ENCODE peak calls at places on chromosomes 1 and 21, in nine cellular contexts. L is stomach, C is mucosa of descending colon, M is endothelial cell of umbilical vein, D is ascending aorta, F is SK-N-SH, I is cardiac muscle cell, A is tibial nerve, P is heart left ventricle. K is an unnamed sample. For H3K36me3 and H3K4me1, the result is how much of the 10 kb centered on the place peaks cover.

GRCh38 chr21:43825936-43826622 is 36.7 kb downstream of the RRP1 start:
- DNase-seq in P (no peak), D (no peak), L (peak), F (peak), I (no peak), C (no peak), M (no peak), A (no peak), K (no peak)

GRCh38 chr1:209105769-209106168 is 477.7 kb upstream of the CAMK1G start:
- DNase-seq in C (no peak), F (no peak), A (no peak), L (no peak), I (no peak), D (no peak), P (no peak), M (no peak), K (no peak)

GRCh38 chr21:23694396-23694795 is 1912.9 kb downstream of the MRPL39 start:
- DNase-seq in A (no peak), L (no peak), M (no peak), D (no peak), P (no peak), I (no peak), C (no peak), F (no peak), K (no peak)

GRCh38 chr1:55050283-55050682 is 10.9 kb downstream of the PCSK9 start:
- DNase-seq in P (no peak), F (no peak), A (no peak), D (no peak), I (peak), M (no peak), L (no peak), C (no peak), K (no peak)

GRCh38 chr1:119447344-119447743 is 32.4 kb downstream of the HSD3B2 start:
- DNase-seq in D (no peak), A (no peak), C (no peak), L (no peak), I (no peak), P (no peak), M (no peak), F (no peak), K (no peak)

GRCh38 chr1:11845641-11846335 is 1.8 kb downstream of the NPPA start:
- DNase-seq in C (no peak), M (peak), L (no peak), F (peak), P (no peak), D (no peak), I (peak), A (no peak), K (no peak)

GRCh38 chr1:41515131-41515678 is 30.7 kb upstream of the EDN2 start:
- DNase-seq in A (no peak), I (no peak), F (no peak), L (peak), P (no peak), M (no peak), C (no peak), D (no peak), K (no peak)

GRCh38 chr1:39116868-39117728 is 87.4 kb upstream of the MACF1 start:
- DNase-seq in A (no peak), L (no peak), M (peak), P (no peak), I (peak), C (no peak), D (no peak), F (no peak), K (no peak)

GRCh38 chr1:231337043-231337471 is 595 bp downstream of the EXOC8 start:
- DNase-seq in D (no peak), C (no peak), A (no peak), P (no peak), M (no peak), I (no peak), L (no peak), F (peak), K (no peak)

DNA sequence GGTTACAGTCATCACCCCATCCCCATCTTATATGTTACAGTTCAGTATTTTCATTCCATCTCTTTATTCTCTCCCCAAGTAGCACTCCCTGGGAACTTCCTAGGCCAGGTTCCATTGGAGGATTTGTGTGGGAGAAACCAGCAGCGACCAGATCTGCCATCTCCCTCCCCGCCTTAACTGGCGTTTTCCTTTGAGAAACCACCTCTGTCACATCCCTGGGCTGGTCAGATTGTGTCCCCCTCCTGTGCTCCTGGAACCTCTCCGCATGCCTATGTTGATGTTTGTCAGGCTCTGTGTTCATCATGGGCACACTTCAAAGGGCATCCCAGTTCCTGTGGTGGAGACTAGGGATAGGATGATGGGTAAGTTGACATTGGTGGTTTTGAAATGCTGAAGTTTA is 126.4 kb downstream of the KIAA0319L start:
- DNase-seq in C (no peak), P (no peak), F (no peak), D (no peak), A (no peak), I (no peak), L (no peak), M (no peak), K (no peak)
- H3K36me3 ChIP-seq in C (under half), P (under half), F (under half), D (under half), A (under half), I (under half), L (half or more), M (under half), K (under half)

DNA sequence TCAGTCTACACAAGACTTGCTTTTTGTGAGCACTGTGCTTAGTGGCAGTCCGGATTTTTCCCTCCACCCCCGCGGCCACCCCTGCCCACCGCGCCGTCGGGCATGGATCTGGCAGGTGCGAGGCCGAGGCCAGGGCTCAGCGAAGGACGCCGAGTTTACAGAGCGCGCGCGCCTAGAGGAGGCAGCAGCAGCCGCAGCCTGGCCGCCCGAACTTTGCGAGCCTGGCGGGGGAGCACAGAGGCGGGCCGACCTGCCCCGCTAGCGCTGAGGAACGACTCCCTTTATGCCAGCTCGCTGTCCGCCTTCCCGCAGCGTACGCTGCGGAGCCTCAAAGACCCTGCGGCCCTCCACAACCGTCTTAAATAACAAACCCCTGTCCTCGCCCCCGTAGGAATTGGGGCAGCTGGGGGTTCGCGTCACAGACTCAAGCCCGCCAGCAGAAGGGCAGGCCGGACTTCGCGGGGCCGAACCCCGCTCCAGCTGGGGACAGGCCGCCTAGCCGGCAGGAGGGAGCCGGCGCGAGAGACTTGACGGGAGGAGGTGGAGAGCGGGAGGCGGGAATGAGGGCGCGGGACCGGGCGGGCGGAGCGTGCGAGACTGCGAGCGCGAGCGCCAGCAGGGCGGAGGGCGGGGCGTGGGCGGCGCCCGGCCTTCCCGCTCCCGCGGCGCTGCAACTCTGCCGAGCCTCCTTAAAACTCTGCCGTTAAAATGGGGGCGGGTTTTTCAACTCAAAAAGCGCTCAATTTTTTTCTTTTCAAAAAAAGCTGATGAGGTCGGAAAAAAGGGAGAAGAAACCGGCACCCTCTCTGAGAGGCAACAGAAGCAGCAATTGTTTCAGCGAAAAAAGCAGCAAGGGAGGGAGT is 1.8 kb upstream of the CDKN2C start:
- DNase-seq in L (peak), F (peak), A (peak), P (peak), M (peak), C (peak), I (peak), D (peak), K (peak)
- TF ChIP-seq CTCF in L (no peak), F (peak), A (peak), P (peak), M (peak), C (peak), I (peak), D (peak), K (peak)

DNA sequence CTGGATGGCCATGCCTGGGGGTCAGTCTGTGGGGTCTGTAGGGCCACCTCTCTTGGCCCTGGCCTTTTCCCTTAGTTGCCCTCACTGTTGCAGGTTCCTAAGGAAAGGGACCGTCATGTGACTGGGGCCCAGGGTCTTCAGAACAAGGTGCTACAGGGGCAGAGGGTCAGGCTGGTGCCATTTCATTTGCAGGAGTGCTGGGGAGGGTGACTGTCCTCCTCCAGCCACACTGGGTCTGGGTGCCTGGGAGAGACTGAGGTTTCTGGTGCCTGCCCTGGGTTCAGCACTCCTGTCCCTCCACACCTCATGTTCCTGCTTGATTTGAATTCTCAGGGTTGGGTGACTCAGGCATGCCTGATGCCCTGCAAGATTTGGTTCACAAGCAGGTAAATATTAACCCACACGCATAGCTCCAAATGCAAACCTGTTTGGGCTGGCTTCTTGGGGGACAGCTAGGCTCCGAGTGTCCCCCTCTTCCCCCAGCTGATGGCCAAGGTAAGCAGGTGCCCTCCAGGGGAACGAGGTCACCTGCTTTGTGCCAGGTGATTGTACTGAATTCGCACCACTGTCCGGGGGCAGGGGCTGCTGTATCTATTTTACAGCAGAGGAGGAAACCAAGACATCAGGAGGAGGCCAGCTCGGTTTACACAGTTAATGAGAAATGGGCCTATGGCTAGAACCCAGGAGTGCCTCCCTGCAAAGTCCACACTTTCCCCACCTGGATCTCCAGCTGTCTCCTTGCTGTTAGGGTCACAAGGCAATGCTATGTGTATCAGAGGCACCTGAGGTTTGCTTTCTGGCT is 20.3 kb downstream of the ARHGEF10L start:
- DNase-seq in C (no peak), P (no peak), D (no peak), M (no peak), F (no peak), I (no peak), L (peak), A (no peak), K (no peak)
- H3K4me1 ChIP-seq in C (under half), P (half or more), D (under half), M (under half), F (under half), I (under half), L (half or more), A (under half), K (under half)

GRCh38 chr1:212690816-212691403 is 8.7 kb downstream of the BATF3 start:
- DNase-seq in I (no peak), C (no peak), F (no peak), L (no peak), A (no peak), P (no peak), M (no peak), D (no peak), K (no peak)
- H3K36me3 ChIP-seq in I (under half), C (under half), F (under half), L (under half), A (under half), P (under half), M (under half), D (under half), K (under half)

GRCh38 chr1:53071915-53072314 is 9.9 kb downstream of the PODN start:
- DNase-seq in I (no peak), A (no peak), P (no peak), F (no peak), D (no peak), L (no peak), C (no peak), M (no peak), K (no peak)
- TF ChIP-seq CTCF in I (no peak), A (no peak), P (no peak), F (no peak), D (no peak), L (no peak), C (no peak), M (no peak), K (no peak)

GRCh38 chr1:156117414-156118174 is 3.1 kb downstream of the LMNA start:
- DNase-seq in D (no peak), P (no peak), L (no peak), M (no peak), I (no peak), C (no peak), F (no peak), A (no peak), K (no peak)
- H3K4me1 ChIP-seq in D (under half), P (half or more), L (half or more), M (half or more), I (under half), C (half or more), F (half or more), A (half or more), K (half or more)

DNA sequence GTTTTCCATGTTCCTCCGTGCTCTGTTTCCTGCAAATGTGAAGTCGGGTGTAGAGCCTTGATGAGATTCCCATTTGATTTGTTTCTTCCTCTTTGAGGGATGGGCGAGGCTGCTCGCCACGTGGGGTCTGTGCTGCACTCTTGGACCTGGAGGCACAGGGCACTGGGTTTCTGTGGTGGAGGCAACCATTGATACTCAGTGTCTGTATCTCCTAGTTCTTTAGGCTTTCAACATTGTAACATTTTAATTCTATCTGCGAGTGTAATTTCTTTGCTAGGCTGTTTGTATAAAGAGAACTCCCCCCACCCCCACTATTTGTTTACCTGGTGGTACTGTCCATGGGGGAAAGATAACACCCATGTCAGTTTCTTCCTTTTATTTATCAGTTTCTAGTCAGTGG is 52.3 kb downstream of the GALNT2 start:
- DNase-seq in A (no peak), F (no peak), I (no peak), P (no peak), L (no peak), C (no peak), M (no peak), D (no peak), K (no peak)
- H3K36me3 ChIP-seq in A (under half), F (under half), I (under half), P (under half), L (under half), C (under half), M (under half), D (under half), K (under half)

K was measured in right atrium auricular region.